ENCODE peak calls at places on chromosomes 12 and 14, in four cellular contexts. One of them, this sample, is unnamed.

GRCh38 chr14:52458721-52459085 is 93.6 kb downstream of the TXNDC16 start:
- DNase-seq in left lung: no peak
- DNase-seq in iPS DF 6.9: no peak
- DNase-seq in CD8-positive, alpha-beta T cell: no peak
- DNase-seq in this sample: no peak

GRCh38 chr12:92193846-92194245 is 48.2 kb upstream of the BTG1 start:
- DNase-seq in CD8-positive, alpha-beta T cell: no peak
- DNase-seq in left lung: no peak
- DNase-seq in iPS DF 6.9: no peak
- DNase-seq in this sample: no peak

GRCh38 chr12:26434299-26434915 is 239.0 kb downstream of the SSPN start:
- DNase-seq in CD8-positive, alpha-beta T cell: no peak
- DNase-seq in left lung: no peak
- DNase-seq in iPS DF 6.9: peak
- DNase-seq in this sample: no peak

GRCh38 chr14:22185191-22185590 is 403.8 kb downstream of the DAD1 start:
- DNase-seq in left lung: no peak
- DNase-seq in CD8-positive, alpha-beta T cell: no peak
- DNase-seq in iPS DF 6.9: no peak
- DNase-seq in this sample: no peak

GRCh38 chr14:44778562-44778961 is 183.2 kb downstream of the KLHL28 start:
- DNase-seq in iPS DF 6.9: no peak
- DNase-seq in CD8-positive, alpha-beta T cell: no peak
- DNase-seq in left lung: no peak
- DNase-seq in this sample: no peak

GRCh38 chr14:92551066-92551841 is 37.7 kb downstream of the RIN3 start:
- DNase-seq in iPS DF 6.9: no peak
- DNase-seq in CD8-positive, alpha-beta T cell: no peak
- DNase-seq in left lung: no peak
- DNase-seq in this sample: no peak

GRCh38 chr12:127600211-127600610 is 666.8 kb upstream of the TMEM132C start:
- DNase-seq in left lung: no peak
- DNase-seq in CD8-positive, alpha-beta T cell: no peak
- DNase-seq in iPS DF 6.9: no peak
- DNase-seq in this sample: no peak

GRCh38 chr14:32342151-32342853 is 13.2 kb downstream of the AKAP6 start:
- DNase-seq in CD8-positive, alpha-beta T cell: no peak
- DNase-seq in left lung: no peak
- DNase-seq in iPS DF 6.9: no peak
- DNase-seq in this sample: no peak

GRCh38 chr14:30748343-30748742 is 126.0 kb upstream of the COCH start:
- DNase-seq in iPS DF 6.9: no peak
- DNase-seq in left lung: no peak
- DNase-seq in CD8-positive, alpha-beta T cell: no peak
- DNase-seq in this sample: no peak

DNA sequence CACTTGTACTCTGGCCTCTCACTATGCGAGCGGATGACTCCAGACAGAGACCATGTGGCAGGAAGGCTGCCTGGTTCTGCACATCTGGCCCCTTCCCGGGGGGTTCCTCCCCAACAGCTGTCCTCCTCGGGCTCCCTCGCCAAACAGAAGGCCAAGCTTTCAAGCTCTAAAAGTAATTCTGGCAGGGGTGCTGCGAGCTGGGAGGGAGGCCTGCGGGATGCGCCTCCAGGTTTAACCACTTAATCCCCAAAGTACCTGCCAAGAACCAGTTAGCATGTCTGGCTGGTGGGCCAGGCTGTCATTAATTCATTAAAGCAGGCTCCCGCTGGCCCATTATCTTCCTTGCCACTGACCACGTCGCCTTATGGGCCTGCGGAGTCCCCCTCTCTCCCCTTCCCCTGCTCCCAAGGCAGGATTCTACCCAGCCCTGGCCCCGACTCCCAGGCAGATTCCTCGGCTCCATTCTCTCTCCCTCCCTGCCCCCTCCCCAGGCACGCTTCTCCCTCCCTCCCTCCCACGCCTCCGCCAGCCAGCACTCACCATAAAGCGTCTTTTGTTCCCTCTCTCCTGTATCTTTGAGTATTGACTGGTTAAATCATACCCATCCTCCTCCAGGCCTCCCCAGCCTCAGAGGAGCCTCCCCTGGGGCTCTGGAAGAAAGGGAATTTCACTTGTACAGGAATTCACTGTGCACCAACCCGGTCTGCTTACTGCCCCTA is 4.9 kb downstream of the HRK start:
- DNase-seq in left lung: no peak
- DNase-seq in iPS DF 6.9: no peak
- DNase-seq in CD8-positive, alpha-beta T cell: no peak
- DNase-seq in this sample: no peak
- H3K4me3 ChIP-seq in left lung: no peak
- H3K4me3 ChIP-seq in iPS DF 6.9: no peak
- H3K4me3 ChIP-seq in CD8-positive, alpha-beta T cell: no peak
- H3K4me3 ChIP-seq in this sample: no peak

GRCh38 chr12:117874842-117875434 is 93.9 kb downstream of the KSR2 start:
- DNase-seq in iPS DF 6.9: peak
- DNase-seq in left lung: peak
- DNase-seq in CD8-positive, alpha-beta T cell: peak
- DNase-seq in this sample: peak
- H3K27ac ChIP-seq in iPS DF 6.9: no peak
- H3K27ac ChIP-seq in left lung: no peak
- H3K27ac ChIP-seq in CD8-positive, alpha-beta T cell: no peak
- H3K27ac ChIP-seq in this sample: no peak

GRCh38 chr14:26204362-26204953 is 393.4 kb downstream of the NOVA1 start:
- DNase-seq in CD8-positive, alpha-beta T cell: no peak
- DNase-seq in left lung: no peak
- DNase-seq in iPS DF 6.9: no peak
- DNase-seq in this sample: no peak

GRCh38 chr14:26199599-26200370 is 398.0 kb downstream of the NOVA1 start:
- DNase-seq in iPS DF 6.9: no peak
- DNase-seq in left lung: no peak
- DNase-seq in CD8-positive, alpha-beta T cell: no peak
- DNase-seq in this sample: no peak

GRCh38 chr14:26200675-26201074 is 397.2 kb downstream of the NOVA1 start:
- DNase-seq in left lung: no peak
- DNase-seq in CD8-positive, alpha-beta T cell: no peak
- DNase-seq in iPS DF 6.9: no peak
- DNase-seq in this sample: no peak

GRCh38 chr14:26194816-26195215 is 403.0 kb downstream of the NOVA1 start:
- DNase-seq in CD8-positive, alpha-beta T cell: no peak
- DNase-seq in left lung: no peak
- DNase-seq in iPS DF 6.9: no peak
- DNase-seq in this sample: no peak

DNA sequence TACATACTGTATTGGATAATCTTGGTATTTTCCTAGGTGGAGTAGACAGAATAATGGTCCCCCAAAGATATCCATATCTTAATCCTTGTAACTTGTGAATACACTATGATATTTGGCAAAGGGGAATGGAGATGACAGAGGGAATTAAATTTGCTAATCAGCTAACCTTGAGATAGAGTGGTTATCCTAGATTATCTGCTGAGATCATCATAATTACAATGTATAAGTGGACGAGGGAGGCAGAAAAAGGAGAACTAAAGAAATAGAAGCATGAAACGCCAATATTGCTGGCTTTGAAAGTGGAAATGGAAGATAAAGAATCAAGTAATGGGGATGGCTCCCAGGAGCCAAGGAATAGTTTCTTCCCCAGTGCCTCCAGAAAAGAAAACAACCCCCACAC is 398.7 kb downstream of the NOVA1 start:
- DNase-seq in left lung: no peak
- DNase-seq in CD8-positive, alpha-beta T cell: no peak
- DNase-seq in iPS DF 6.9: no peak
- DNase-seq in this sample: no peak
- H3K4me3 ChIP-seq in left lung: no peak
- H3K4me3 ChIP-seq in CD8-positive, alpha-beta T cell: no peak
- H3K4me3 ChIP-seq in iPS DF 6.9: no peak
- H3K4me3 ChIP-seq in this sample: no peak

DNA sequence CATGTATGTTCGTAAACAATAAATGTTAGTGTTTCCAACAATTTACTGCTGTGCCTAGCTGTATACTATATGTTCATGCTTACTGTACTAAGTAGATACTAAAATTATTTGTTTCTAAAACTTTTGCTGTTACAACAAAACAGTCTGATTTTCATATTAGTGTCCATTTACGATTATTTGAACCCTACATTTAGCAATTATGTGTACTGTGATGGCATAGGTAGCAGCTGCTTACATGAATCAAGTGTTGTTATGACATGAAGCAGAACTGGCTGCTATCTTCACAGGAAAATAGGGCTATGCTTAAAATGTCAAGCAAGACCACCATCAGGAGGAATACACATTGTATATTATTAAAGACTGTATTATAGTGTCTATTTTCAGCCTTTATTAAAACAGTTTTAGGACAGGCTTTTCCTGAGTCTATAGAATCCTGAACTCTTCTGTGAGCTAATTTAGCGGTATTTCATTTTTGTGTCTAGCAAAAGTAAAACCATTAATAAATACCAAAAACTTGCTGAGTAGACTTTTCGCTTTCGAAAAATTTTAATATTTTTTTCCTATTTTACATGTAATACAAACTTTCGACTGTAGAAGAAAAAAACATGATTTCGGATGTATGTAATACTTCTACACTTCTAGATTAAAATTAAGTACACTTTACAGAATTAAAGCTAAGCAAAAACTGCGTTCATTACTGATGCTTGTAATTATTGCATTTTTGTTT is 1.1 kb upstream of the WDR89 start:
- DNase-seq in CD8-positive, alpha-beta T cell: no peak
- DNase-seq in left lung: no peak
- DNase-seq in iPS DF 6.9: no peak
- DNase-seq in this sample: no peak
- H3K27ac ChIP-seq in CD8-positive, alpha-beta T cell: peak
- H3K27ac ChIP-seq in left lung: peak
- H3K27ac ChIP-seq in iPS DF 6.9: no peak
- H3K27ac ChIP-seq in this sample: peak

GRCh38 chr12:108981835-108982234 is 39.0 kb downstream of the SVOP start:
- DNase-seq in left lung: no peak
- DNase-seq in CD8-positive, alpha-beta T cell: no peak
- DNase-seq in iPS DF 6.9: no peak
- DNase-seq in this sample: no peak

GRCh38 chr12:108975024-108975593 is 45.8 kb downstream of the SVOP start:
- DNase-seq in iPS DF 6.9: no peak
- DNase-seq in CD8-positive, alpha-beta T cell: no peak
- DNase-seq in left lung: no peak
- DNase-seq in this sample: no peak

GRCh38 chr12:108980831-108981618 is 39.8 kb downstream of the SVOP start:
- DNase-seq in iPS DF 6.9: peak
- DNase-seq in left lung: no peak
- DNase-seq in CD8-positive, alpha-beta T cell: no peak
- DNase-seq in this sample: no peak

GRCh38 chr12:108973753-108974152 is 47.1 kb downstream of the SVOP start:
- DNase-seq in CD8-positive, alpha-beta T cell: no peak
- DNase-seq in left lung: no peak
- DNase-seq in iPS DF 6.9: no peak
- DNase-seq in this sample: no peak

DNA sequence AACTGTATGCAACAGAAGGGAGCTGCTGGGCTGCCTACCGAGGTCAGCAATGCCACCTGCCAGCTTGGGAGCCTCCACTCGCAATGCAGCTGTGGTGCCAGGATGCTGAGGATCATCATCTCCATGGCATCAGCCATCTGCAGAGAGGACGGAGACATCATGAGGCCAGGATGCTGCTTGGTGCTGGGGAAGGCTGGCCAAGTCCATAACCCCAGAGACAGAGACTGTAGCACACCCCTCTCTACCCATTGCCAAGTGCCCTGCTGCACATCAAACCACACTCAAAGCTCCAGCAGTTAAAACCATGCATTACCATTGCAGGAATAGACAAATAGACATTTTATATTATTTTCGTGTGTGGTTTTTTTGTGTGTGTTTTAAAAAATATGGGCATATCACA is 43.5 kb downstream of the SVOP start:
- DNase-seq in left lung: no peak
- DNase-seq in iPS DF 6.9: no peak
- DNase-seq in CD8-positive, alpha-beta T cell: no peak
- DNase-seq in this sample: no peak
- H3K4me3 ChIP-seq in left lung: no peak
- H3K4me3 ChIP-seq in iPS DF 6.9: no peak
- H3K4me3 ChIP-seq in CD8-positive, alpha-beta T cell: no peak
- H3K4me3 ChIP-seq in this sample: no peak

DNA sequence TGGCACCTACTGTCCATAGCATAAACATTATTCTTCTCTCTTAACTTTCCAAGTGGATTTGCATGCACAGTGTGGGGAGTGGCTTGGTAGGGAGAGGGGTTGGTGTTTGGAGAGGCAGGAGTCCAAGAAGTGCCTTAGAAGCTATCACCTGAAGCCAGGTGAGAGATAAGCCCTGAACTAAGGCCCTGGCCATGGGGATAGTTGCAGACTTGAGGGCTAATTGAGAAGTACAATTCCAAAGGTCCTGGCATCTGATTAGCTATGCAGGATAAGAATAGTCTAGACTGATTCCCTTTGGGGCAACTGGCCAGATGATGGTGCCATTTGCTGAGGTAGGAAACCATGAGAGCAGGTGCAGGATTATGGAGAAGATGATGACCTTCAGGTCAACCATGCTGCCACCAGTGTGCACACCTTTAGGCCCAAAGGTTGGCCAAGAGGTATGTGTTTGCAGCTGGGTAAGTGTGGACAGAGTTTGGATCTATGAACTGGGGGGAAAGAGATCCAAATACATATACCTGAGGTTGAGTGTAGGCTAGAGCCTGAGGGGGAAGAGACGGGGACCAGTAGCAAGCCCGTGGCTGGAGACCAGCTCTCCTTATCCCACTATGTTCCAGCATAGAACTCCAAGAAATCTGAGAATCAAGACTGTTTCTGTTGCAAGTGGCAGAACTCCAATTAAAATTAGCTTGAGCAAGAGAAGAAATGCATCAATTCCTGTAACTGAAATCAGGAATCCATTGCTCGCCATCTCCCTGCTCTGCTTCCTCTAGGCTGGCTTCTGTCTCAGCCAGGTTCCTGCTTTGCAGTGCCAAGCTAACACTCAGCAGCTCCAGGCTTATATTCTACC is 1.8 kb upstream of the PCK2 start:
- DNase-seq in CD8-positive, alpha-beta T cell: no peak
- DNase-seq in iPS DF 6.9: no peak
- DNase-seq in left lung: no peak
- DNase-seq in this sample: no peak
- H3K27ac ChIP-seq in CD8-positive, alpha-beta T cell: no peak
- H3K27ac ChIP-seq in iPS DF 6.9: no peak
- H3K27ac ChIP-seq in left lung: no peak
- H3K27ac ChIP-seq in this sample: no peak

GRCh38 chr14:61764342-61765122 is 2.3 kb downstream of the SNAPC1 start:
- DNase-seq in iPS DF 6.9: no peak
- DNase-seq in CD8-positive, alpha-beta T cell: no peak
- DNase-seq in left lung: no peak
- DNase-seq in this sample: no peak

GRCh38 chr14:61766136-61766535 is 3.9 kb downstream of the SNAPC1 start:
- DNase-seq in left lung: no peak
- DNase-seq in CD8-positive, alpha-beta T cell: no peak
- DNase-seq in iPS DF 6.9: no peak
- DNase-seq in this sample: no peak

GRCh38 chr14:61768240-61768639 is 6.0 kb downstream of the SNAPC1 start:
- DNase-seq in CD8-positive, alpha-beta T cell: no peak
- DNase-seq in iPS DF 6.9: no peak
- DNase-seq in left lung: no peak
- DNase-seq in this sample: no peak

GRCh38 chr14:61761959-61762786 is at the start of gene SNAPC1:
- DNase-seq in iPS DF 6.9: peak
- DNase-seq in left lung: peak
- DNase-seq in CD8-positive, alpha-beta T cell: peak
- DNase-seq in this sample: peak

GRCh38 chr14:61765225-61765943 is 3.2 kb downstream of the SNAPC1 start:
- DNase-seq in iPS DF 6.9: no peak
- DNase-seq in CD8-positive, alpha-beta T cell: no peak
- DNase-seq in left lung: no peak
- DNase-seq in this sample: no peak
- H3K4me3 ChIP-seq in iPS DF 6.9: no peak
- H3K4me3 ChIP-seq in CD8-positive, alpha-beta T cell: no peak
- H3K4me3 ChIP-seq in left lung: no peak
- H3K4me3 ChIP-seq in this sample: no peak

GRCh38 chr14:69937367-69937777 is 58.2 kb downstream of the SMOC1 start:
- DNase-seq in iPS DF 6.9: no peak
- DNase-seq in CD8-positive, alpha-beta T cell: no peak
- DNase-seq in left lung: no peak
- DNase-seq in this sample: no peak
- H3K27ac ChIP-seq in iPS DF 6.9: no peak
- H3K27ac ChIP-seq in CD8-positive, alpha-beta T cell: no peak
- H3K27ac ChIP-seq in left lung: no peak
- H3K27ac ChIP-seq in this sample: no peak

This sample was measured in naive thymus-derived CD4-positive, alpha-beta T cell.